ENCODE peak calls at places on chromosomes 13 and 19, in nine cellular contexts. One of them, this sample, is unnamed.
A peak's percentile ranks its signal among the peaks of the same experiment; 100 is the strongest.

GRCh38 chr19:7478173-7478842 is 10.5 kb downstream of the PEX11G start:
- DNase-seq in neural progenitor cell: no peak
- DNase-seq in mesenchymal stem cell: no peak
- DNase-seq in tibial artery: no peak
- DNase-seq in mesenteric fat pad: no peak
- DNase-seq in activated T-cell treated with anti-CD3 and anti-CD28 coated beads for 1 hour: no peak
- DNase-seq in stimulated activated CD4-positive, alpha-beta T cell treated with anti-CD3 and anti-CD28 coated beads, Interleukin-15, amount 100 ng/mL, for 48 hours: no peak
- DNase-seq in left cardiac atrium: no peak
- DNase-seq in left ventricle myocardium superior: no peak
- DNase-seq in this sample: no peak

GRCh38 chr13:59318320-59318930 is 845.3 kb downstream of the DIAPH3 start:
- DNase-seq in neural progenitor cell: peak; percentile 91
- DNase-seq in mesenchymal stem cell: peak; percentile 72
- DNase-seq in tibial artery: no peak
- DNase-seq in mesenteric fat pad: no peak
- DNase-seq in activated T-cell treated with anti-CD3 and anti-CD28 coated beads for 1 hour: peak; percentile 36
- DNase-seq in stimulated activated CD4-positive, alpha-beta T cell treated with anti-CD3 and anti-CD28 coated beads, Interleukin-15, amount 100 ng/mL, for 48 hours: peak; percentile 28
- DNase-seq in left cardiac atrium: peak; percentile 81
- DNase-seq in left ventricle myocardium superior: peak; percentile 77
- DNase-seq in this sample: peak; percentile 63

GRCh38 chr13:51328488-51328887 is 11.0 kb upstream of the SERPINE3 start:
- DNase-seq in neural progenitor cell: peak; percentile 94
- DNase-seq in mesenchymal stem cell: no peak
- DNase-seq in tibial artery: no peak
- DNase-seq in mesenteric fat pad: no peak
- DNase-seq in activated T-cell treated with anti-CD3 and anti-CD28 coated beads for 1 hour: no peak
- DNase-seq in stimulated activated CD4-positive, alpha-beta T cell treated with anti-CD3 and anti-CD28 coated beads, Interleukin-15, amount 100 ng/mL, for 48 hours: no peak
- DNase-seq in left cardiac atrium: no peak
- DNase-seq in left ventricle myocardium superior: no peak
- DNase-seq in this sample: no peak

GRCh38 chr19:16339361-16339725 is 14.7 kb downstream of the KLF2 start:
- DNase-seq in neural progenitor cell: no peak
- DNase-seq in mesenchymal stem cell: no peak
- DNase-seq in tibial artery: no peak
- DNase-seq in mesenteric fat pad: no peak
- DNase-seq in activated T-cell treated with anti-CD3 and anti-CD28 coated beads for 1 hour: no peak
- DNase-seq in stimulated activated CD4-positive, alpha-beta T cell treated with anti-CD3 and anti-CD28 coated beads, Interleukin-15, amount 100 ng/mL, for 48 hours: no peak
- DNase-seq in left cardiac atrium: no peak
- DNase-seq in left ventricle myocardium superior: no peak
- DNase-seq in this sample: no peak

GRCh38 chr19:7006305-7006704 is 14.9 kb downstream of the MBD3L2B start:
- DNase-seq in neural progenitor cell: no peak
- DNase-seq in mesenchymal stem cell: no peak
- DNase-seq in tibial artery: no peak
- DNase-seq in mesenteric fat pad: no peak
- DNase-seq in activated T-cell treated with anti-CD3 and anti-CD28 coated beads for 1 hour: no peak
- DNase-seq in stimulated activated CD4-positive, alpha-beta T cell treated with anti-CD3 and anti-CD28 coated beads, Interleukin-15, amount 100 ng/mL, for 48 hours: no peak
- DNase-seq in left cardiac atrium: no peak
- DNase-seq in left ventricle myocardium superior: no peak
- DNase-seq in this sample: no peak

GRCh38 chr19:44748426-44749254 is at the start of gene BCL3:
- DNase-seq in neural progenitor cell: peak; percentile 53
- DNase-seq in mesenchymal stem cell: peak; percentile 69
- DNase-seq in tibial artery: peak; percentile 85
- DNase-seq in mesenteric fat pad: peak; percentile 94
- DNase-seq in activated T-cell treated with anti-CD3 and anti-CD28 coated beads for 1 hour: peak; percentile 56
- DNase-seq in stimulated activated CD4-positive, alpha-beta T cell treated with anti-CD3 and anti-CD28 coated beads, Interleukin-15, amount 100 ng/mL, for 48 hours: peak; percentile 28
- DNase-seq in left cardiac atrium: peak; percentile 89
- DNase-seq in left ventricle myocardium superior: peak; percentile 88
- DNase-seq in this sample: peak; percentile 48

GRCh38 chr19:46913852-46914430 is 53.1 kb downstream of the ARHGAP35 start:
- DNase-seq in neural progenitor cell: no peak
- DNase-seq in mesenchymal stem cell: peak; percentile 88
- DNase-seq in tibial artery: no peak
- DNase-seq in mesenteric fat pad: no peak
- DNase-seq in activated T-cell treated with anti-CD3 and anti-CD28 coated beads for 1 hour: no peak
- DNase-seq in stimulated activated CD4-positive, alpha-beta T cell treated with anti-CD3 and anti-CD28 coated beads, Interleukin-15, amount 100 ng/mL, for 48 hours: no peak
- DNase-seq in left cardiac atrium: no peak
- DNase-seq in left ventricle myocardium superior: no peak
- DNase-seq in this sample: no peak

GRCh38 chr13:71831716-71832115 is 35.3 kb downstream of the DACH1 start:
- DNase-seq in neural progenitor cell: peak; percentile 69
- DNase-seq in mesenchymal stem cell: peak; percentile 51
- DNase-seq in tibial artery: no peak
- DNase-seq in mesenteric fat pad: no peak
- DNase-seq in activated T-cell treated with anti-CD3 and anti-CD28 coated beads for 1 hour: no peak
- DNase-seq in stimulated activated CD4-positive, alpha-beta T cell treated with anti-CD3 and anti-CD28 coated beads, Interleukin-15, amount 100 ng/mL, for 48 hours: no peak
- DNase-seq in left cardiac atrium: no peak
- DNase-seq in left ventricle myocardium superior: no peak
- DNase-seq in this sample: no peak

GRCh38 chr13:87356314-87356713 is 314.9 kb upstream of the SLITRK5 start:
- DNase-seq in neural progenitor cell: no peak
- DNase-seq in mesenchymal stem cell: no peak
- DNase-seq in tibial artery: no peak
- DNase-seq in mesenteric fat pad: no peak
- DNase-seq in activated T-cell treated with anti-CD3 and anti-CD28 coated beads for 1 hour: no peak
- DNase-seq in stimulated activated CD4-positive, alpha-beta T cell treated with anti-CD3 and anti-CD28 coated beads, Interleukin-15, amount 100 ng/mL, for 48 hours: no peak
- DNase-seq in left cardiac atrium: no peak
- DNase-seq in left ventricle myocardium superior: no peak
- DNase-seq in this sample: no peak

GRCh38 chr13:86608739-86609138 is 809.5 kb upstream of the SLITRK6 start:
- DNase-seq in neural progenitor cell: no peak
- DNase-seq in mesenchymal stem cell: no peak
- DNase-seq in tibial artery: no peak
- DNase-seq in mesenteric fat pad: no peak
- DNase-seq in activated T-cell treated with anti-CD3 and anti-CD28 coated beads for 1 hour: no peak
- DNase-seq in stimulated activated CD4-positive, alpha-beta T cell treated with anti-CD3 and anti-CD28 coated beads, Interleukin-15, amount 100 ng/mL, for 48 hours: no peak
- DNase-seq in left cardiac atrium: no peak
- DNase-seq in left ventricle myocardium superior: no peak
- DNase-seq in this sample: no peak

GRCh38 chr13:41427700-41428099 is 29.6 kb upstream of the RGCC start:
- DNase-seq in neural progenitor cell: no peak
- DNase-seq in mesenchymal stem cell: no peak
- DNase-seq in tibial artery: no peak
- DNase-seq in mesenteric fat pad: no peak
- DNase-seq in activated T-cell treated with anti-CD3 and anti-CD28 coated beads for 1 hour: no peak
- DNase-seq in stimulated activated CD4-positive, alpha-beta T cell treated with anti-CD3 and anti-CD28 coated beads, Interleukin-15, amount 100 ng/mL, for 48 hours: no peak
- DNase-seq in left cardiac atrium: no peak
- DNase-seq in left ventricle myocardium superior: no peak
- DNase-seq in this sample: no peak

GRCh38 chr19:27774337-27774736 is 1438.6 kb downstream of the UQCRFS1 start:
- DNase-seq in neural progenitor cell: no peak
- DNase-seq in mesenchymal stem cell: no peak
- DNase-seq in tibial artery: no peak
- DNase-seq in mesenteric fat pad: no peak
- DNase-seq in activated T-cell treated with anti-CD3 and anti-CD28 coated beads for 1 hour: no peak
- DNase-seq in stimulated activated CD4-positive, alpha-beta T cell treated with anti-CD3 and anti-CD28 coated beads, Interleukin-15, amount 100 ng/mL, for 48 hours: no peak
- DNase-seq in left cardiac atrium: no peak
- DNase-seq in left ventricle myocardium superior: no peak
- DNase-seq in this sample: no peak

GRCh38 chr13:74570834-74571233 is 436.6 kb upstream of the KLF12 start:
- DNase-seq in neural progenitor cell: no peak
- DNase-seq in mesenchymal stem cell: peak; percentile 43
- DNase-seq in tibial artery: no peak
- DNase-seq in mesenteric fat pad: no peak
- DNase-seq in activated T-cell treated with anti-CD3 and anti-CD28 coated beads for 1 hour: no peak
- DNase-seq in stimulated activated CD4-positive, alpha-beta T cell treated with anti-CD3 and anti-CD28 coated beads, Interleukin-15, amount 100 ng/mL, for 48 hours: no peak
- DNase-seq in left cardiac atrium: no peak
- DNase-seq in left ventricle myocardium superior: no peak
- DNase-seq in this sample: no peak

GRCh38 chr19:29404951-29405727 is 120.7 kb upstream of the VSTM2B start:
- DNase-seq in neural progenitor cell: peak; percentile 94
- DNase-seq in mesenchymal stem cell: no peak
- DNase-seq in tibial artery: no peak
- DNase-seq in mesenteric fat pad: no peak
- DNase-seq in activated T-cell treated with anti-CD3 and anti-CD28 coated beads for 1 hour: no peak
- DNase-seq in stimulated activated CD4-positive, alpha-beta T cell treated with anti-CD3 and anti-CD28 coated beads, Interleukin-15, amount 100 ng/mL, for 48 hours: no peak
- DNase-seq in left cardiac atrium: no peak
- DNase-seq in left ventricle myocardium superior: no peak
- DNase-seq in this sample: peak; percentile 27

GRCh38 chr13:36815069-36815468 is 4.0 kb upstream of the RFXAP start:
- DNase-seq in neural progenitor cell: no peak
- DNase-seq in mesenchymal stem cell: peak; percentile 18
- DNase-seq in tibial artery: no peak
- DNase-seq in mesenteric fat pad: no peak
- DNase-seq in activated T-cell treated with anti-CD3 and anti-CD28 coated beads for 1 hour: no peak
- DNase-seq in stimulated activated CD4-positive, alpha-beta T cell treated with anti-CD3 and anti-CD28 coated beads, Interleukin-15, amount 100 ng/mL, for 48 hours: no peak
- DNase-seq in left cardiac atrium: no peak
- DNase-seq in left ventricle myocardium superior: no peak
- DNase-seq in this sample: no peak

GRCh38 chr19:47418595-47419036 is 711 bp downstream of the MEIS3 start:
- DNase-seq in neural progenitor cell: no peak
- DNase-seq in mesenchymal stem cell: no peak
- DNase-seq in tibial artery: no peak
- DNase-seq in mesenteric fat pad: no peak
- DNase-seq in activated T-cell treated with anti-CD3 and anti-CD28 coated beads for 1 hour: no peak
- DNase-seq in stimulated activated CD4-positive, alpha-beta T cell treated with anti-CD3 and anti-CD28 coated beads, Interleukin-15, amount 100 ng/mL, for 48 hours: no peak
- DNase-seq in left cardiac atrium: no peak
- DNase-seq in left ventricle myocardium superior: no peak
- DNase-seq in this sample: no peak

GRCh38 chr19:17933414-17934129 is 757 bp downstream of the CCDC124 start:
- DNase-seq in neural progenitor cell: no peak
- DNase-seq in mesenchymal stem cell: peak; percentile 42
- DNase-seq in tibial artery: no peak
- DNase-seq in mesenteric fat pad: no peak
- DNase-seq in activated T-cell treated with anti-CD3 and anti-CD28 coated beads for 1 hour: no peak
- DNase-seq in stimulated activated CD4-positive, alpha-beta T cell treated with anti-CD3 and anti-CD28 coated beads, Interleukin-15, amount 100 ng/mL, for 48 hours: no peak
- DNase-seq in left cardiac atrium: no peak
- DNase-seq in left ventricle myocardium superior: no peak
- DNase-seq in this sample: no peak

GRCh38 chr13:113160983-113161382 is 2.5 kb downstream of the PROZ start:
- DNase-seq in neural progenitor cell: no peak
- DNase-seq in mesenchymal stem cell: no peak
- DNase-seq in tibial artery: no peak
- DNase-seq in mesenteric fat pad: no peak
- DNase-seq in activated T-cell treated with anti-CD3 and anti-CD28 coated beads for 1 hour: no peak
- DNase-seq in stimulated activated CD4-positive, alpha-beta T cell treated with anti-CD3 and anti-CD28 coated beads, Interleukin-15, amount 100 ng/mL, for 48 hours: no peak
- DNase-seq in left cardiac atrium: no peak
- DNase-seq in left ventricle myocardium superior: no peak
- DNase-seq in this sample: no peak

GRCh38 chr13:52084971-52085370 is 43.9 kb downstream of the NEK5 start:
- DNase-seq in neural progenitor cell: no peak
- DNase-seq in mesenchymal stem cell: no peak
- DNase-seq in tibial artery: no peak
- DNase-seq in mesenteric fat pad: no peak
- DNase-seq in activated T-cell treated with anti-CD3 and anti-CD28 coated beads for 1 hour: no peak
- DNase-seq in stimulated activated CD4-positive, alpha-beta T cell treated with anti-CD3 and anti-CD28 coated beads, Interleukin-15, amount 100 ng/mL, for 48 hours: no peak
- DNase-seq in left cardiac atrium: no peak
- DNase-seq in left ventricle myocardium superior: no peak
- DNase-seq in this sample: no peak

GRCh38 chr13:87999141-87999765 is 328.1 kb downstream of the SLITRK5 start:
- DNase-seq in neural progenitor cell: no peak
- DNase-seq in mesenchymal stem cell: peak; percentile 53
- DNase-seq in tibial artery: no peak
- DNase-seq in mesenteric fat pad: no peak
- DNase-seq in activated T-cell treated with anti-CD3 and anti-CD28 coated beads for 1 hour: no peak
- DNase-seq in stimulated activated CD4-positive, alpha-beta T cell treated with anti-CD3 and anti-CD28 coated beads, Interleukin-15, amount 100 ng/mL, for 48 hours: no peak
- DNase-seq in left cardiac atrium: no peak
- DNase-seq in left ventricle myocardium superior: no peak
- DNase-seq in this sample: no peak

GRCh38 chr19:36215276-36216171 is 618 bp downstream of the ZNF146 start:
- DNase-seq in neural progenitor cell: peak; percentile 39
- DNase-seq in mesenchymal stem cell: peak; percentile 70
- DNase-seq in tibial artery: no peak
- DNase-seq in mesenteric fat pad: no peak
- DNase-seq in activated T-cell treated with anti-CD3 and anti-CD28 coated beads for 1 hour: no peak
- DNase-seq in stimulated activated CD4-positive, alpha-beta T cell treated with anti-CD3 and anti-CD28 coated beads, Interleukin-15, amount 100 ng/mL, for 48 hours: no peak
- DNase-seq in left cardiac atrium: no peak
- DNase-seq in left ventricle myocardium superior: no peak
- DNase-seq in this sample: no peak

GRCh38 chr19:19649580-19649995 is 6.1 kb upstream of the GMIP start:
- DNase-seq in neural progenitor cell: no peak
- DNase-seq in mesenchymal stem cell: no peak
- DNase-seq in tibial artery: no peak
- DNase-seq in mesenteric fat pad: no peak
- DNase-seq in activated T-cell treated with anti-CD3 and anti-CD28 coated beads for 1 hour: no peak
- DNase-seq in stimulated activated CD4-positive, alpha-beta T cell treated with anti-CD3 and anti-CD28 coated beads, Interleukin-15, amount 100 ng/mL, for 48 hours: no peak
- DNase-seq in left cardiac atrium: no peak
- DNase-seq in left ventricle myocardium superior: no peak
- DNase-seq in this sample: no peak

GRCh38 chr19:57363734-57364181 is 407 bp downstream of the TRAPPC2B start:
- DNase-seq in neural progenitor cell: no peak
- DNase-seq in mesenchymal stem cell: peak; percentile 53
- DNase-seq in tibial artery: no peak
- DNase-seq in mesenteric fat pad: no peak
- DNase-seq in activated T-cell treated with anti-CD3 and anti-CD28 coated beads for 1 hour: no peak
- DNase-seq in stimulated activated CD4-positive, alpha-beta T cell treated with anti-CD3 and anti-CD28 coated beads, Interleukin-15, amount 100 ng/mL, for 48 hours: no peak
- DNase-seq in left cardiac atrium: no peak
- DNase-seq in left ventricle myocardium superior: no peak
- DNase-seq in this sample: no peak

GRCh38 chr19:48739400-48739825 is 997 bp downstream of the RASIP1 start:
- DNase-seq in neural progenitor cell: peak; percentile 45
- DNase-seq in mesenchymal stem cell: no peak
- DNase-seq in tibial artery: no peak
- DNase-seq in mesenteric fat pad: no peak
- DNase-seq in activated T-cell treated with anti-CD3 and anti-CD28 coated beads for 1 hour: no peak
- DNase-seq in stimulated activated CD4-positive, alpha-beta T cell treated with anti-CD3 and anti-CD28 coated beads, Interleukin-15, amount 100 ng/mL, for 48 hours: no peak
- DNase-seq in left cardiac atrium: no peak
- DNase-seq in left ventricle myocardium superior: no peak
- DNase-seq in this sample: no peak

GRCh38 chr13:26529441-26529840 is 28.0 kb upstream of the WASF3 start:
- DNase-seq in neural progenitor cell: peak; percentile 78
- DNase-seq in mesenchymal stem cell: peak; percentile 63
- DNase-seq in tibial artery: no peak
- DNase-seq in mesenteric fat pad: no peak
- DNase-seq in activated T-cell treated with anti-CD3 and anti-CD28 coated beads for 1 hour: peak; percentile 5
- DNase-seq in stimulated activated CD4-positive, alpha-beta T cell treated with anti-CD3 and anti-CD28 coated beads, Interleukin-15, amount 100 ng/mL, for 48 hours: no peak
- DNase-seq in left cardiac atrium: peak; percentile 52
- DNase-seq in left ventricle myocardium superior: peak; percentile 39
- DNase-seq in this sample: no peak

GRCh38 chr13:79382545-79383275 is 23.3 kb downstream of the RBM26 start:
- DNase-seq in neural progenitor cell: no peak
- DNase-seq in mesenchymal stem cell: no peak
- DNase-seq in tibial artery: no peak
- DNase-seq in mesenteric fat pad: no peak
- DNase-seq in activated T-cell treated with anti-CD3 and anti-CD28 coated beads for 1 hour: no peak
- DNase-seq in stimulated activated CD4-positive, alpha-beta T cell treated with anti-CD3 and anti-CD28 coated beads, Interleukin-15, amount 100 ng/mL, for 48 hours: no peak
- DNase-seq in left cardiac atrium: no peak
- DNase-seq in left ventricle myocardium superior: no peak
- DNase-seq in this sample: no peak

GRCh38 chr13:27971776-27972618 is 2.9 kb upstream of the CDX2 start:
- DNase-seq in neural progenitor cell: no peak
- DNase-seq in mesenchymal stem cell: no peak
- DNase-seq in tibial artery: peak; percentile 51
- DNase-seq in mesenteric fat pad: no peak
- DNase-seq in activated T-cell treated with anti-CD3 and anti-CD28 coated beads for 1 hour: no peak
- DNase-seq in stimulated activated CD4-positive, alpha-beta T cell treated with anti-CD3 and anti-CD28 coated beads, Interleukin-15, amount 100 ng/mL, for 48 hours: no peak
- DNase-seq in left cardiac atrium: no peak
- DNase-seq in left ventricle myocardium superior: no peak
- DNase-seq in this sample: no peak

GRCh38 chr19:31103228-31103627 is 246.0 kb downstream of the TSHZ3 start:
- DNase-seq in neural progenitor cell: no peak
- DNase-seq in mesenchymal stem cell: no peak
- DNase-seq in tibial artery: no peak
- DNase-seq in mesenteric fat pad: no peak
- DNase-seq in activated T-cell treated with anti-CD3 and anti-CD28 coated beads for 1 hour: no peak
- DNase-seq in stimulated activated CD4-positive, alpha-beta T cell treated with anti-CD3 and anti-CD28 coated beads, Interleukin-15, amount 100 ng/mL, for 48 hours: no peak
- DNase-seq in left cardiac atrium: no peak
- DNase-seq in left ventricle myocardium superior: no peak
- DNase-seq in this sample: no peak

GRCh38 chr13:64810701-64811258 is 2419.4 kb downstream of the PCDH9 start:
- DNase-seq in neural progenitor cell: no peak
- DNase-seq in mesenchymal stem cell: peak; percentile 28
- DNase-seq in tibial artery: no peak
- DNase-seq in mesenteric fat pad: no peak
- DNase-seq in activated T-cell treated with anti-CD3 and anti-CD28 coated beads for 1 hour: no peak
- DNase-seq in stimulated activated CD4-positive, alpha-beta T cell treated with anti-CD3 and anti-CD28 coated beads, Interleukin-15, amount 100 ng/mL, for 48 hours: no peak
- DNase-seq in left cardiac atrium: no peak
- DNase-seq in left ventricle myocardium superior: no peak
- DNase-seq in this sample: no peak

GRCh38 chr13:21240586-21240985 is 64.1 kb downstream of the MRPL57 start:
- DNase-seq in neural progenitor cell: no peak
- DNase-seq in mesenchymal stem cell: peak; percentile 63
- DNase-seq in tibial artery: no peak
- DNase-seq in mesenteric fat pad: no peak
- DNase-seq in activated T-cell treated with anti-CD3 and anti-CD28 coated beads for 1 hour: no peak
- DNase-seq in stimulated activated CD4-positive, alpha-beta T cell treated with anti-CD3 and anti-CD28 coated beads, Interleukin-15, amount 100 ng/mL, for 48 hours: no peak
- DNase-seq in left cardiac atrium: no peak
- DNase-seq in left ventricle myocardium superior: no peak
- DNase-seq in this sample: no peak

This sample was measured in breast epithelium.